ENCODE peak calls at places on chromosomes 12 and 14, in four cellular contexts. One of them, this sample, is unnamed.

GRCh38 chr12:95723693-95724384 is 66.7 kb downstream of the NTN4 start:
- DNase-seq in HCEC 1CT: no peak
- DNase-seq in activated CD4-positive, alpha-beta T cell treated with anti-CD3 and anti-CD28 coated beads for 1 hour: no peak
- DNase-seq in NCI-H1092: no peak
- DNase-seq in this sample: no peak

GRCh38 chr14:34120185-34120977 is 169.5 kb upstream of the EGLN3 start:
- DNase-seq in NCI-H1092: no peak
- DNase-seq in HCEC 1CT: peak
- DNase-seq in activated CD4-positive, alpha-beta T cell treated with anti-CD3 and anti-CD28 coated beads for 1 hour: no peak
- DNase-seq in this sample: no peak

GRCh38 chr12:75623631-75624118 is 112.3 kb upstream of the KRR1 start:
- DNase-seq in HCEC 1CT: peak
- DNase-seq in activated CD4-positive, alpha-beta T cell treated with anti-CD3 and anti-CD28 coated beads for 1 hour: no peak
- DNase-seq in NCI-H1092: no peak
- DNase-seq in this sample: no peak

GRCh38 chr12:124633269-124633953 is 66.0 kb upstream of the NCOR2 start:
- DNase-seq in NCI-H1092: no peak
- DNase-seq in HCEC 1CT: peak
- DNase-seq in activated CD4-positive, alpha-beta T cell treated with anti-CD3 and anti-CD28 coated beads for 1 hour: no peak
- DNase-seq in this sample: no peak

GRCh38 chr12:76043377-76043776 is 11.8 kb upstream of the PHLDA1 start:
- DNase-seq in NCI-H1092: no peak
- DNase-seq in activated CD4-positive, alpha-beta T cell treated with anti-CD3 and anti-CD28 coated beads for 1 hour: no peak
- DNase-seq in HCEC 1CT: no peak
- DNase-seq in this sample: no peak

GRCh38 chr12:28374556-28374955 is 184.3 kb downstream of the CCDC91 start:
- DNase-seq in activated CD4-positive, alpha-beta T cell treated with anti-CD3 and anti-CD28 coated beads for 1 hour: no peak
- DNase-seq in NCI-H1092: no peak
- DNase-seq in HCEC 1CT: peak
- DNase-seq in this sample: no peak

GRCh38 chr14:36723551-36723950 is 61.9 kb downstream of the PAX9 start:
- DNase-seq in HCEC 1CT: no peak
- DNase-seq in NCI-H1092: no peak
- DNase-seq in activated CD4-positive, alpha-beta T cell treated with anti-CD3 and anti-CD28 coated beads for 1 hour: no peak
- DNase-seq in this sample: no peak

GRCh38 chr12:9779209-9779608 is 18.5 kb upstream of the CD69 start:
- DNase-seq in activated CD4-positive, alpha-beta T cell treated with anti-CD3 and anti-CD28 coated beads for 1 hour: no peak
- DNase-seq in HCEC 1CT: no peak
- DNase-seq in NCI-H1092: no peak
- DNase-seq in this sample: no peak

GRCh38 chr12:100675432-100675831 is 101.9 kb downstream of the GAS2L3 start:
- DNase-seq in activated CD4-positive, alpha-beta T cell treated with anti-CD3 and anti-CD28 coated beads for 1 hour: no peak
- DNase-seq in HCEC 1CT: peak
- DNase-seq in NCI-H1092: peak
- DNase-seq in this sample: no peak

GRCh38 chr14:65117795-65118746 is 15.8 kb upstream of the MAX start:
- DNase-seq in NCI-H1092: no peak
- DNase-seq in HCEC 1CT: no peak
- DNase-seq in activated CD4-positive, alpha-beta T cell treated with anti-CD3 and anti-CD28 coated beads for 1 hour: no peak
- DNase-seq in this sample: no peak

GRCh38 chr14:91899213-91899612 is 31.9 kb upstream of the TC2N start:
- DNase-seq in NCI-H1092: no peak
- DNase-seq in HCEC 1CT: no peak
- DNase-seq in activated CD4-positive, alpha-beta T cell treated with anti-CD3 and anti-CD28 coated beads for 1 hour: no peak
- DNase-seq in this sample: no peak

GRCh38 chr14:101830271-101830670 is 68.8 kb downstream of the PPP2R5C start:
- DNase-seq in HCEC 1CT: no peak
- DNase-seq in NCI-H1092: no peak
- DNase-seq in activated CD4-positive, alpha-beta T cell treated with anti-CD3 and anti-CD28 coated beads for 1 hour: no peak
- DNase-seq in this sample: no peak

GRCh38 chr14:95200404-95200803 is 43.1 kb upstream of the DICER1 start:
- DNase-seq in NCI-H1092: peak
- DNase-seq in HCEC 1CT: no peak
- DNase-seq in activated CD4-positive, alpha-beta T cell treated with anti-CD3 and anti-CD28 coated beads for 1 hour: no peak
- DNase-seq in this sample: no peak

GRCh38 chr12:76455582-76456345 is 103.8 kb downstream of the OSBPL8 start:
- DNase-seq in activated CD4-positive, alpha-beta T cell treated with anti-CD3 and anti-CD28 coated beads for 1 hour: no peak
- DNase-seq in HCEC 1CT: peak
- DNase-seq in NCI-H1092: no peak
- DNase-seq in this sample: no peak

GRCh38 chr12:115794659-115795081 is 482.8 kb downstream of the MED13L start:
- DNase-seq in NCI-H1092: no peak
- DNase-seq in activated CD4-positive, alpha-beta T cell treated with anti-CD3 and anti-CD28 coated beads for 1 hour: no peak
- DNase-seq in HCEC 1CT: no peak
- DNase-seq in this sample: no peak

GRCh38 chr14:105666420-105666819 is 140.0 kb downstream of the TMEM121 start:
- DNase-seq in activated CD4-positive, alpha-beta T cell treated with anti-CD3 and anti-CD28 coated beads for 1 hour: no peak
- DNase-seq in HCEC 1CT: no peak
- DNase-seq in NCI-H1092: no peak
- DNase-seq in this sample: no peak

GRCh38 chr12:18752280-18752920 is 14.5 kb downstream of the CAPZA3 start:
- DNase-seq in HCEC 1CT: peak
- DNase-seq in NCI-H1092: no peak
- DNase-seq in activated CD4-positive, alpha-beta T cell treated with anti-CD3 and anti-CD28 coated beads for 1 hour: no peak
- DNase-seq in this sample: no peak

GRCh38 chr14:93120952-93121834 is 5.5 kb upstream of the ITPK1 start:
- DNase-seq in HCEC 1CT: no peak
- DNase-seq in NCI-H1092: no peak
- DNase-seq in activated CD4-positive, alpha-beta T cell treated with anti-CD3 and anti-CD28 coated beads for 1 hour: no peak
- DNase-seq in this sample: no peak

GRCh38 chr12:15164997-15165659 is 56.1 kb downstream of the RERG start:
- DNase-seq in activated CD4-positive, alpha-beta T cell treated with anti-CD3 and anti-CD28 coated beads for 1 hour: no peak
- DNase-seq in HCEC 1CT: peak
- DNase-seq in NCI-H1092: peak
- DNase-seq in this sample: no peak

GRCh38 chr12:121295123-121295745 is 1.3 kb downstream of the CAMKK2 start:
- DNase-seq in activated CD4-positive, alpha-beta T cell treated with anti-CD3 and anti-CD28 coated beads for 1 hour: no peak
- DNase-seq in HCEC 1CT: no peak
- DNase-seq in NCI-H1092: no peak
- DNase-seq in this sample: no peak

GRCh38 chr12:108704527-108704926 is 26.8 kb downstream of the CORO1C start:
- DNase-seq in HCEC 1CT: no peak
- DNase-seq in NCI-H1092: no peak
- DNase-seq in activated CD4-positive, alpha-beta T cell treated with anti-CD3 and anti-CD28 coated beads for 1 hour: no peak
- DNase-seq in this sample: no peak

GRCh38 chr14:48553443-48553842 is 878.0 kb upstream of the MDGA2 start:
- DNase-seq in HCEC 1CT: no peak
- DNase-seq in activated CD4-positive, alpha-beta T cell treated with anti-CD3 and anti-CD28 coated beads for 1 hour: no peak
- DNase-seq in NCI-H1092: no peak
- DNase-seq in this sample: no peak

GRCh38 chr12:30905483-30906009 is 21.0 kb upstream of the TSPAN11 start:
- DNase-seq in HCEC 1CT: no peak
- DNase-seq in activated CD4-positive, alpha-beta T cell treated with anti-CD3 and anti-CD28 coated beads for 1 hour: no peak
- DNase-seq in NCI-H1092: no peak
- DNase-seq in this sample: no peak

GRCh38 chr12:8681129-8681902 is 16.5 kb upstream of the RIMKLB start:
- DNase-seq in activated CD4-positive, alpha-beta T cell treated with anti-CD3 and anti-CD28 coated beads for 1 hour: no peak
- DNase-seq in NCI-H1092: no peak
- DNase-seq in HCEC 1CT: peak
- DNase-seq in this sample: no peak

GRCh38 chr14:29911815-29912214 is 15.8 kb downstream of the PRKD1 start:
- DNase-seq in HCEC 1CT: no peak
- DNase-seq in NCI-H1092: no peak
- DNase-seq in activated CD4-positive, alpha-beta T cell treated with anti-CD3 and anti-CD28 coated beads for 1 hour: no peak
- DNase-seq in this sample: no peak

GRCh38 chr12:50786498-50787231 is 22.8 kb downstream of the ATF1 start:
- DNase-seq in HCEC 1CT: peak
- DNase-seq in NCI-H1092: no peak
- DNase-seq in activated CD4-positive, alpha-beta T cell treated with anti-CD3 and anti-CD28 coated beads for 1 hour: no peak
- DNase-seq in this sample: no peak

GRCh38 chr12:89160716-89161123 is 191.6 kb downstream of the DUSP6 start:
- DNase-seq in activated CD4-positive, alpha-beta T cell treated with anti-CD3 and anti-CD28 coated beads for 1 hour: no peak
- DNase-seq in NCI-H1092: no peak
- DNase-seq in HCEC 1CT: peak
- DNase-seq in this sample: no peak

This sample was measured in hypothalamus.